ENCODE peak calls at places on chromosomes 3 and 15, in eight cellular contexts. N is SK-N-SH, M is GM23338, X is Panc1, L is HL-60, U is HepG2, B is K562, K is HCT116. R is an unnamed sample.

GRCh38 chr3:190058486-190059241 is 62.0 kb downstream of the P3H2 start:
- DNase-seq in N (no peak), M (no peak), X (no peak), L (no peak), U (no peak), B (no peak), K (no peak), R (no peak)

GRCh38 chr15:24269166-24269571 is 406.4 kb upstream of the NPAP1 start:
- DNase-seq in N (no peak), M (no peak), X (no peak), L (no peak), U (no peak), B (no peak), K (no peak), R (no peak)

GRCh38 chr15:80689716-80690115 is 5.4 kb upstream of the ABHD17C start:
- DNase-seq in N (no peak), M (no peak), X (no peak), L (no peak), U (no peak), B (no peak), K (no peak), R (no peak)

GRCh38 chr3:47370887-47371697 is 9.7 kb upstream of the PTPN23 start:
- DNase-seq in N (peak), M (peak), X (no peak), L (no peak), U (no peak), B (peak), K (no peak), R (peak)

GRCh38 chr15:59274126-59274970 is 67.7 kb downstream of the LDHAL6B start:
- DNase-seq in N (no peak), M (no peak), X (no peak), L (no peak), U (no peak), B (no peak), K (no peak), R (peak)

GRCh38 chr3:183131735-183132134 is 30.8 kb downstream of the LAMP3 start:
- DNase-seq in N (no peak), M (no peak), X (no peak), L (no peak), U (no peak), B (no peak), K (no peak), R (no peak)

GRCh38 chr3:123660276-123660675 is 75.4 kb upstream of the HACD2 start:
- DNase-seq in N (no peak), M (no peak), X (no peak), L (no peak), U (no peak), B (no peak), K (no peak), R (no peak)

GRCh38 chr3:129278970-129279906 is 568 bp downstream of the HMCES start:
- DNase-seq in N (peak), M (peak), X (no peak), L (peak), U (peak), B (peak), K (peak), R (peak)

GRCh38 chr3:101066776-101067175 is 73.6 kb upstream of the ABI3BP start:
- DNase-seq in N (no peak), M (no peak), X (no peak), L (no peak), U (no peak), B (no peak), K (no peak), R (no peak)

GRCh38 chr3:53375019-53375418 is 27.7 kb upstream of the DCP1A start:
- DNase-seq in N (peak), M (peak), X (peak), L (peak), U (peak), B (peak), K (peak), R (peak)

GRCh38 chr3:10142707-10143560 is 1.4 kb downstream of the VHL start:
- DNase-seq in N (peak), M (peak), X (no peak), L (no peak), U (no peak), B (peak), K (no peak), R (peak)

GRCh38 chr15:57236561-57237281 is 139.6 kb upstream of the CGNL1 start:
- DNase-seq in N (no peak), M (no peak), X (no peak), L (no peak), U (no peak), B (no peak), K (no peak), R (no peak)

GRCh38 chr3:23600178-23600577 is 205.6 kb upstream of the UBE2E1 start:
- DNase-seq in N (no peak), M (no peak), X (no peak), L (no peak), U (no peak), B (no peak), K (no peak), R (no peak)

GRCh38 chr3:177749836-177750235 is 552.6 kb upstream of the TBL1XR1 start:
- DNase-seq in N (no peak), M (no peak), X (no peak), L (no peak), U (no peak), B (no peak), K (no peak), R (no peak)

GRCh38 chr3:147383617-147384016 is 22.7 kb downstream of the ZIC4 start:
- DNase-seq in N (no peak), M (peak), X (no peak), L (no peak), U (no peak), B (no peak), K (peak), R (no peak)

GRCh38 chr3:178257491-178257890 is 278.7 kb upstream of the KCNMB2 start:
- DNase-seq in N (no peak), M (no peak), X (no peak), L (no peak), U (no peak), B (no peak), K (no peak), R (no peak)

GRCh38 chr3:50237133-50237651 is 1.2 kb downstream of the GNAI2 start:
- DNase-seq in N (peak), M (peak), X (no peak), L (peak), U (no peak), B (peak), K (no peak), R (no peak)
- TF ChIP-seq REST in N (no peak), M (no peak), X (no peak), L (no peak), U (no peak), B (no peak), K (no peak), R (no peak)

GRCh38 chr15:79339588-79340314 is 28.8 kb downstream of the TMED3 start:
- DNase-seq in N (peak), M (peak), X (peak), L (peak), U (peak), B (peak), K (peak), R (peak)
- TF ChIP-seq REST in N (no peak), M (no peak), X (no peak), L (no peak), U (no peak), B (no peak), K (no peak), R (no peak)

GRCh38 chr3:171840484-171840830 is 2.7 kb upstream of the TMEM212 start:
- DNase-seq in N (no peak), M (no peak), X (no peak), L (no peak), U (no peak), B (no peak), K (no peak), R (no peak)

GRCh38 chr3:171837698-171838097 is 5.5 kb upstream of the TMEM212 start:
- DNase-seq in N (no peak), M (no peak), X (no peak), L (no peak), U (no peak), B (no peak), K (no peak), R (no peak)

GRCh38 chr3:171836836-171837235 is 6.3 kb upstream of the TMEM212 start:
- DNase-seq in N (no peak), M (no peak), X (no peak), L (no peak), U (no peak), B (no peak), K (no peak), R (no peak)

GRCh38 chr3:171839270-171839669 is 3.9 kb upstream of the TMEM212 start:
- DNase-seq in N (no peak), M (no peak), X (no peak), L (no peak), U (peak), B (no peak), K (no peak), R (no peak)

GRCh38 chr3:171838218-171838720 is 4.9 kb upstream of the TMEM212 start:
- DNase-seq in N (no peak), M (peak), X (no peak), L (no peak), U (peak), B (no peak), K (no peak), R (no peak)
- TF ChIP-seq REST in N (no peak), M (no peak), X (no peak), L (no peak), U (no peak), B (no peak), K (no peak), R (no peak)

GRCh38 chr3:65902304-65902793 is 136.4 kb downstream of the MAGI1 start:
- DNase-seq in N (no peak), M (peak), X (no peak), L (no peak), U (no peak), B (no peak), K (no peak), R (no peak)
- TF ChIP-seq REST in N (no peak), M (no peak), X (no peak), L (no peak), U (no peak), B (no peak), K (no peak), R (no peak)

GRCh38 chr3:43093974-43094373 is 11.9 kb downstream of the POMGNT2 start:
- DNase-seq in N (no peak), M (no peak), X (no peak), L (no peak), U (no peak), B (no peak), K (no peak), R (no peak)
- TF ChIP-seq REST in N (no peak), M (no peak), X (no peak), L (no peak), U (no peak), B (no peak), K (no peak), R (no peak)